ENCODE peak calls at places on chromosomes 1 and 21, in five cellular contexts. One of them, this sample, is unnamed.

GRCh38 chr1:228361314-228362140 is 45.1 kb downstream of the TRIM11 start:
- DNase-seq in body of pancreas: no peak
- DNase-seq in mammary epithelial cell: no peak
- DNase-seq in brain microvascular endothelial cell: no peak
- DNase-seq in CD4-positive, alpha-beta T cell: no peak
- DNase-seq in this sample: no peak

GRCh38 chr1:170296642-170297041 is 150.9 kb downstream of the NTMT2 start:
- DNase-seq in brain microvascular endothelial cell: peak; percentile 61
- DNase-seq in body of pancreas: no peak
- DNase-seq in mammary epithelial cell: peak; percentile 41
- DNase-seq in CD4-positive, alpha-beta T cell: no peak
- DNase-seq in this sample: peak; percentile 56

GRCh38 chr1:155139895-155140629 is at the start of gene DPM3:
- DNase-seq in body of pancreas: peak; percentile 91
- DNase-seq in CD4-positive, alpha-beta T cell: peak; percentile 91
- DNase-seq in brain microvascular endothelial cell: peak; percentile 68
- DNase-seq in mammary epithelial cell: peak; percentile 76
- DNase-seq in this sample: peak; percentile 93

GRCh38 chr1:245154429-245155185 is at the start of gene KIF26B:
- DNase-seq in mammary epithelial cell: peak; percentile 67
- DNase-seq in CD4-positive, alpha-beta T cell: no peak
- DNase-seq in brain microvascular endothelial cell: peak; percentile 50
- DNase-seq in body of pancreas: peak; percentile 43
- DNase-seq in this sample: peak; percentile 76

GRCh38 chr1:61388586-61388985 is 306.2 kb downstream of the NFIA start:
- DNase-seq in brain microvascular endothelial cell: peak; percentile 66
- DNase-seq in body of pancreas: no peak
- DNase-seq in CD4-positive, alpha-beta T cell: no peak
- DNase-seq in mammary epithelial cell: peak; percentile 50
- DNase-seq in this sample: peak; percentile 27

GRCh38 chr1:119784127-119784781 is 15.5 kb upstream of the HMGCS2 start:
- DNase-seq in body of pancreas: peak; percentile 62
- DNase-seq in CD4-positive, alpha-beta T cell: no peak
- DNase-seq in mammary epithelial cell: peak; percentile 35
- DNase-seq in brain microvascular endothelial cell: no peak
- DNase-seq in this sample: peak; percentile 62

GRCh38 chr21:34227386-34227852 is 136.4 kb upstream of the KCNE2 start:
- DNase-seq in CD4-positive, alpha-beta T cell: no peak
- DNase-seq in brain microvascular endothelial cell: peak; percentile 70
- DNase-seq in body of pancreas: no peak
- DNase-seq in mammary epithelial cell: no peak
- DNase-seq in this sample: no peak

GRCh38 chr1:43367026-43367903 is 546 bp downstream of the ELOVL1 start:
- DNase-seq in CD4-positive, alpha-beta T cell: no peak
- DNase-seq in brain microvascular endothelial cell: no peak
- DNase-seq in body of pancreas: peak; percentile 32
- DNase-seq in mammary epithelial cell: peak; percentile 80
- DNase-seq in this sample: peak; percentile 74

GRCh38 chr1:174938306-174939000 is 61.3 kb upstream of the CACYBP start:
- DNase-seq in brain microvascular endothelial cell: no peak
- DNase-seq in body of pancreas: no peak
- DNase-seq in mammary epithelial cell: no peak
- DNase-seq in CD4-positive, alpha-beta T cell: no peak
- DNase-seq in this sample: no peak

GRCh38 chr1:39195166-39196111 is 9.1 kb upstream of the MACF1 start:
- DNase-seq in mammary epithelial cell: no peak
- DNase-seq in brain microvascular endothelial cell: no peak
- DNase-seq in CD4-positive, alpha-beta T cell: no peak
- DNase-seq in body of pancreas: no peak
- DNase-seq in this sample: peak; percentile 61

GRCh38 chr1:226123591-226124471 is 61.3 kb downstream of the H3-3A start:
- DNase-seq in brain microvascular endothelial cell: no peak
- DNase-seq in body of pancreas: no peak
- DNase-seq in mammary epithelial cell: peak; percentile 74
- DNase-seq in CD4-positive, alpha-beta T cell: no peak
- DNase-seq in this sample: peak; percentile 53

GRCh38 chr1:206556748-206557635 is 49.7 kb downstream of the RASSF5 start:
- DNase-seq in mammary epithelial cell: peak; percentile 36
- DNase-seq in CD4-positive, alpha-beta T cell: peak; percentile 91
- DNase-seq in body of pancreas: peak; percentile 74
- DNase-seq in brain microvascular endothelial cell: peak; percentile 9
- DNase-seq in this sample: peak; percentile 71

GRCh38 chr1:115067460-115067859 is 21.8 kb downstream of the TSPAN2 start:
- DNase-seq in CD4-positive, alpha-beta T cell: no peak
- DNase-seq in brain microvascular endothelial cell: peak; percentile 37
- DNase-seq in body of pancreas: no peak
- DNase-seq in mammary epithelial cell: peak; percentile 76
- DNase-seq in this sample: peak; percentile 87

GRCh38 chr1:16398371-16398953 is 31.4 kb downstream of the SZRD1 start:
- DNase-seq in mammary epithelial cell: no peak
- DNase-seq in CD4-positive, alpha-beta T cell: no peak
- DNase-seq in brain microvascular endothelial cell: no peak
- DNase-seq in body of pancreas: no peak
- DNase-seq in this sample: no peak

GRCh38 chr1:92030701-92031107 is 919 bp downstream of the EPHX4 start:
- DNase-seq in CD4-positive, alpha-beta T cell: no peak
- DNase-seq in body of pancreas: no peak
- DNase-seq in brain microvascular endothelial cell: no peak
- DNase-seq in mammary epithelial cell: peak; percentile 82
- DNase-seq in this sample: peak; percentile 5

GRCh38 chr1:181112071-181112929 is 23.8 kb downstream of the IER5 start:
- DNase-seq in mammary epithelial cell: peak; percentile 100
- DNase-seq in CD4-positive, alpha-beta T cell: no peak
- DNase-seq in brain microvascular endothelial cell: peak; percentile 95
- DNase-seq in body of pancreas: peak; percentile 86
- DNase-seq in this sample: peak; percentile 99

GRCh38 chr1:50917128-50917795 is 42.8 kb downstream of the FAF1 start:
- DNase-seq in mammary epithelial cell: no peak
- DNase-seq in CD4-positive, alpha-beta T cell: no peak
- DNase-seq in brain microvascular endothelial cell: no peak
- DNase-seq in body of pancreas: no peak
- DNase-seq in this sample: no peak

GRCh38 chr1:54310439-54311328 is 95.5 kb downstream of the SSBP3 start:
- DNase-seq in mammary epithelial cell: peak; percentile 62
- DNase-seq in brain microvascular endothelial cell: peak; percentile 43
- DNase-seq in body of pancreas: peak; percentile 66
- DNase-seq in CD4-positive, alpha-beta T cell: no peak
- DNase-seq in this sample: peak; percentile 39

GRCh38 chr1:225378880-225379279 is 49.0 kb downstream of the LBR start:
- DNase-seq in body of pancreas: peak; percentile 58
- DNase-seq in CD4-positive, alpha-beta T cell: no peak
- DNase-seq in mammary epithelial cell: peak; percentile 94
- DNase-seq in brain microvascular endothelial cell: peak; percentile 54
- DNase-seq in this sample: peak; percentile 78

GRCh38 chr1:186535388-186536133 is 74.6 kb upstream of the PDC start:
- DNase-seq in mammary epithelial cell: peak; percentile 84
- DNase-seq in body of pancreas: no peak
- DNase-seq in CD4-positive, alpha-beta T cell: no peak
- DNase-seq in brain microvascular endothelial cell: peak; percentile 83
- DNase-seq in this sample: peak; percentile 93

GRCh38 chr1:66752671-66753371 is 562 bp downstream of the DYNLT5 start:
- DNase-seq in mammary epithelial cell: no peak
- DNase-seq in brain microvascular endothelial cell: no peak
- DNase-seq in body of pancreas: no peak
- DNase-seq in CD4-positive, alpha-beta T cell: no peak
- DNase-seq in this sample: no peak

GRCh38 chr1:109104364-109105151 is 9.4 kb upstream of the ELAPOR1 start:
- DNase-seq in brain microvascular endothelial cell: no peak
- DNase-seq in mammary epithelial cell: no peak
- DNase-seq in CD4-positive, alpha-beta T cell: no peak
- DNase-seq in body of pancreas: no peak
- DNase-seq in this sample: peak; percentile 58

GRCh38 chr1:227059076-227059475 is 119.0 kb downstream of the COQ8A start:
- DNase-seq in brain microvascular endothelial cell: no peak
- DNase-seq in CD4-positive, alpha-beta T cell: no peak
- DNase-seq in mammary epithelial cell: no peak
- DNase-seq in body of pancreas: no peak
- DNase-seq in this sample: no peak

GRCh38 chr1:51320967-51321923 is 9.1 kb downstream of the TTC39A start:
- DNase-seq in body of pancreas: no peak
- DNase-seq in CD4-positive, alpha-beta T cell: no peak
- DNase-seq in brain microvascular endothelial cell: no peak
- DNase-seq in mammary epithelial cell: no peak
- DNase-seq in this sample: no peak

GRCh38 chr1:55727010-55727409 is 511.8 kb upstream of the USP24 start:
- DNase-seq in CD4-positive, alpha-beta T cell: no peak
- DNase-seq in body of pancreas: no peak
- DNase-seq in mammary epithelial cell: peak; percentile 47
- DNase-seq in brain microvascular endothelial cell: peak; percentile 50
- DNase-seq in this sample: peak; percentile 59

GRCh38 chr1:25933479-25934365 is 27.5 kb upstream of the STMN1 start:
- DNase-seq in brain microvascular endothelial cell: no peak
- DNase-seq in CD4-positive, alpha-beta T cell: no peak
- DNase-seq in mammary epithelial cell: no peak
- DNase-seq in body of pancreas: no peak
- DNase-seq in this sample: no peak

GRCh38 chr1:5901841-5902240 is 90.4 kb downstream of the NPHP4 start:
- DNase-seq in mammary epithelial cell: no peak
- DNase-seq in CD4-positive, alpha-beta T cell: no peak
- DNase-seq in body of pancreas: no peak
- DNase-seq in brain microvascular endothelial cell: no peak
- DNase-seq in this sample: no peak

GRCh38 chr1:16178596-16179497 is 23.0 kb upstream of the EPHA2 start:
- DNase-seq in brain microvascular endothelial cell: no peak
- DNase-seq in CD4-positive, alpha-beta T cell: no peak
- DNase-seq in body of pancreas: no peak
- DNase-seq in mammary epithelial cell: no peak
- DNase-seq in this sample: no peak

DNA sequence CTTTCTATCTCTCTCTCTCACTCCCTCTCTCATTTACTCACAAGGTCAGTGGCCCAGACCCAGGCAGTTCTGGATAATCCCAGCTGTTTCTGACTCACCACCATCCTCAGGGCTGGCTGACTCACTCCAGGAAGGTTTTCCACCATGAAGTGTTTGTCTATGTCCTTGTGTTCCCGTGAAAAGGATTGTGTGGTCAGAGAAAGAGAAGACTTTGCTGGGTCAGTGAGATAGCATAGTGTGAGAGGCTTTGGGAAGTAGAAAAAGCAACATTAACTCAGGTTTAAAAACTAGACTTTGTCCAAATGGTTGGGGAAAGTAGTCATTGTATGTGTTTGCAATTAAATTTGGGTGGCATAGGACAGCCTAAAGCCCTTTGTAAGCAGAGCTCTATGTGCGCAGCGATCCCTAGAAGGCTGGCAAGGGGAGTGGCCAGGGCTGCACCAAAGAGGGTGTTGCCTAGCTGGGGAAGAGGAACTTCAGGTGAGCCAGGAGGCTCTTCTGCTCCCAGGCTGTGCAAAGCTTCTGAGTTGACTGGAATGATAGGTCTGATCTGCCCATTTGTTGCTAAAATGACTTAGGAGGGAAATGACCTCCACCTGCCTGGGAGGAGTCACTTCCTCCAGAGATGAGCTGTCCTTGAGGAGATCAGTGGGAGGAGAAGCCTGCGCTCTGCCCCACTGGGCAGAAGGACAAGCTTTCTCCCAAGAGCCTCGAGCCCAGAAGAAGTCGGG is 4.9 kb upstream of the CAPN2 start:
- DNase-seq in mammary epithelial cell: peak; percentile 98
- DNase-seq in brain microvascular endothelial cell: peak; percentile 99
- DNase-seq in body of pancreas: peak; percentile 64
- DNase-seq in CD4-positive, alpha-beta T cell: no peak
- DNase-seq in this sample: peak; percentile 99
- H3K27ac ChIP-seq in mammary epithelial cell: peak overlapping the region; percentile 88
- H3K27ac ChIP-seq in brain microvascular endothelial cell: peak overlapping the region; percentile 95
- H3K27ac ChIP-seq in body of pancreas: peak overlapping the region; percentile 82
- H3K27ac ChIP-seq in CD4-positive, alpha-beta T cell: no peak overlapping the region
- H3K27ac ChIP-seq in this sample: peak overlapping the region; percentile 97

DNA sequence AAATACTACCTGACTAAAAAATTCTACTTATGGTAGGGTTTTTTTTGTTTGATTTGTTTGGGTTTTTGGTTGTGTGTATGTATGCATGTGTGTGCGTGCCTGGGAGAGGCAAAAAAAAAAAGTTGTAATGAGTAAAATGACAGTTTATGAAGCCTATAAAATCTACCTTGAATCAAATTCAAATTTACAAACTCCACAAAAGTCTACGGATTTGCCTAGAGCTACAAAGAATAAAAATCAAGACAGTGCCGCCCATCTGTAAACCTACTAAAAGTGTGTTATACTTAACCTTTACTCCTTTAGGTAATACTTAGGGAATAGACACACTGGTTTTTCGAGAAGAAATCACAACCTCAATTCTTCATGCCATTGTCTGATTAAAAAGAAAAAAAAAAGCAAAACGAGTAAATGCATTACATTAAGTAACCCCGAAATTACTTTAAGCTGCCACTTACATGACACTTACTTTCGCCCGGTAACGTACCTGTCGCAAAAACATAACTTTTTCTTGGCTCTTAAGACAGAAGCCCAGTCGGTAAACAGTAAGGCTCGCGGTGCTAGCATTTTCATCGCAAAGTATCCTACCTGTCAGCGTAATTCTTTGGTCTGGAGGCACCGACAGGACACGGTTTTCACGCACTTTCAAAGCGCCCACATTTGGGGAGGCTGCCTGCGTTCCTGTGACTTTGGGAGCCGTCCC is 999 bp downstream of the SYDE2 start:
- DNase-seq in mammary epithelial cell: peak; percentile 40
- DNase-seq in body of pancreas: peak; percentile 47
- DNase-seq in CD4-positive, alpha-beta T cell: no peak
- DNase-seq in brain microvascular endothelial cell: no peak
- DNase-seq in this sample: no peak
- H3K27ac ChIP-seq in mammary epithelial cell: no peak overlapping the region
- H3K27ac ChIP-seq in body of pancreas: peak overlapping the region; percentile 77
- H3K27ac ChIP-seq in CD4-positive, alpha-beta T cell: no peak overlapping the region
- H3K27ac ChIP-seq in brain microvascular endothelial cell: no peak overlapping the region
- H3K27ac ChIP-seq in this sample: no peak overlapping the region

GRCh38 chr1:30680429-30680828 is 43.0 kb downstream of the MATN1 start:
- DNase-seq in brain microvascular endothelial cell: no peak
- DNase-seq in body of pancreas: no peak
- DNase-seq in mammary epithelial cell: no peak
- DNase-seq in CD4-positive, alpha-beta T cell: no peak
- DNase-seq in this sample: no peak
- H3K27ac ChIP-seq in brain microvascular endothelial cell: no peak overlapping the region
- H3K27ac ChIP-seq in body of pancreas: no peak overlapping the region
- H3K27ac ChIP-seq in mammary epithelial cell: no peak overlapping the region
- H3K27ac ChIP-seq in CD4-positive, alpha-beta T cell: no peak overlapping the region
- H3K27ac ChIP-seq in this sample: no peak overlapping the region

DNA sequence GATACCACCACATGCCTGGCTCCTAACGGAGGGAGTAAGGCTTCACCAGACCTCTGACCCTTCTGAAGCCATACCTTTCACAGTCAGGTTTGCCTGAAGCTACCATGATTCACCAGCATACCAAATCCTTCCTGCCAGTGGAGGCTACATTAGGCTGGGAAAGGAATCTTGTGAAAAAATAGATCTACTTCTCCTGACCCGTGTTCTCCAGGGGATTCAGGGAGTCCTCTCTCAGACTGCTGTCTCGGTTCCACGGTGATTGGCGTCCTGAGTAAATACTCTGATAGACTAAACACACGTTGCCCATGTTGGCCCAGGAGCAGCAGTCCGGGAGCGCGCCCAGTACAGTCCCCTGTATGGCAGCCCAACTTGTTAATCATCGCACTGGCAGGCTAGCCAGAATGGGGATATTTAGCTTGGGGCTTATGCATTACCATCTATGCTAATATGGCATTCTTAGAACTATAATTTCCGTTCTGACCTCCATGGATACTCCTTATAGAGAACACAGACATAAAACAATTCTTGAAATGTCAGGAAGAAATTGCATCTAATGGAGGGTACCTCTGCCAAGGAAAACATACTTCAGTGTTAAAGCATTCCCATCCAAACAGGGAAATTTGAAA is 173.2 kb downstream of the ROR1 start:
- DNase-seq in body of pancreas: peak; percentile 85
- DNase-seq in mammary epithelial cell: peak; percentile 29
- DNase-seq in CD4-positive, alpha-beta T cell: no peak
- DNase-seq in brain microvascular endothelial cell: peak; percentile 72
- DNase-seq in this sample: peak; percentile 73
- H3K27ac ChIP-seq in body of pancreas: peak overlapping the region; percentile 78
- H3K27ac ChIP-seq in mammary epithelial cell: peak overlapping the region; percentile 39
- H3K27ac ChIP-seq in CD4-positive, alpha-beta T cell: no peak overlapping the region
- H3K27ac ChIP-seq in brain microvascular endothelial cell: peak overlapping the region; percentile 25
- H3K27ac ChIP-seq in this sample: peak overlapping the region; percentile 33